ENCODE peak calls at places on chromosomes 7 and 10, in nine cellular contexts. B is IMR-90, U is neuronal stem cell, C is right lobe of liver, T is neural progenitor cell, H is psoas muscle, L is PC-9, M is tibial artery, O is K562. D is an unnamed sample.

GRCh38 chr10:132185601-132186487 is 904 bp upstream of the DPYSL4 start:
- DNase-seq in B (peak), U (peak), C (no peak), T (peak), H (no peak), L (no peak), M (no peak), O (peak), D (no peak)

GRCh38 chr10:71984126-71984797 is 20.1 kb downstream of the CHST3 start:
- DNase-seq in B (no peak), U (no peak), C (no peak), T (no peak), H (no peak), L (no peak), M (no peak), O (no peak), D (no peak)

GRCh38 chr10:59580257-59580863 is 129.3 kb downstream of the SLC16A9 start:
- DNase-seq in B (peak), U (no peak), C (no peak), T (peak), H (no peak), L (no peak), M (no peak), O (peak), D (no peak)

GRCh38 chr10:83908987-83909386 is 230.3 kb upstream of the GHITM start:
- DNase-seq in B (no peak), U (peak), C (no peak), T (peak), H (no peak), L (no peak), M (no peak), O (peak), D (no peak)

GRCh38 chr7:135164357-135165021 is 6.0 kb downstream of the CYREN start:
- DNase-seq in B (no peak), U (no peak), C (no peak), T (no peak), H (peak), L (no peak), M (peak), O (no peak), D (no peak)

GRCh38 chr7:30927559-30927958 is 15.9 kb downstream of the AQP1 start:
- DNase-seq in B (no peak), U (no peak), C (peak), T (no peak), H (no peak), L (no peak), M (peak), O (no peak), D (no peak)

GRCh38 chr7:45399069-45399468 is 175.1 kb upstream of the ADCY1 start:
- DNase-seq in B (no peak), U (no peak), C (no peak), T (no peak), H (no peak), L (no peak), M (no peak), O (no peak), D (no peak)

GRCh38 chr7:13197501-13197900 is 510.1 kb downstream of the ARL4A start:
- DNase-seq in B (peak), U (no peak), C (no peak), T (no peak), H (no peak), L (no peak), M (no peak), O (no peak), D (no peak)

GRCh38 chr7:19508124-19508523 is 200.7 kb downstream of the POLR1F start:
- DNase-seq in B (no peak), U (no peak), C (no peak), T (no peak), H (no peak), L (no peak), M (no peak), O (no peak), D (no peak)

GRCh38 chr10:122307669-122308486 is 36.8 kb downstream of the BTBD16 start:
- DNase-seq in B (peak), U (no peak), C (no peak), T (no peak), H (peak), L (peak), M (peak), O (peak), D (no peak)

GRCh38 chr10:122304054-122304579 is 33.0 kb downstream of the BTBD16 start:
- DNase-seq in B (no peak), U (no peak), C (no peak), T (no peak), H (no peak), L (no peak), M (no peak), O (no peak), D (no peak)

GRCh38 chr10:122306282-122306681 is 35.2 kb downstream of the BTBD16 start:
- DNase-seq in B (no peak), U (no peak), C (no peak), T (no peak), H (no peak), L (no peak), M (no peak), O (no peak), D (no peak)

GRCh38 chr10:122308487-122309141 is 37.5 kb downstream of the BTBD16 start:
- DNase-seq in B (no peak), U (no peak), C (no peak), T (no peak), H (no peak), L (no peak), M (no peak), O (no peak), D (no peak)

GRCh38 chr10:122306744-122307143 is 35.6 kb downstream of the BTBD16 start:
- DNase-seq in B (no peak), U (no peak), C (no peak), T (no peak), H (no peak), L (no peak), M (no peak), O (no peak), D (no peak)
- H3K27ac ChIP-seq in B (no peak), U (no peak), C (peak), T (no peak), H (peak), L (peak), M (peak), O (no peak), D (peak)

DNA sequence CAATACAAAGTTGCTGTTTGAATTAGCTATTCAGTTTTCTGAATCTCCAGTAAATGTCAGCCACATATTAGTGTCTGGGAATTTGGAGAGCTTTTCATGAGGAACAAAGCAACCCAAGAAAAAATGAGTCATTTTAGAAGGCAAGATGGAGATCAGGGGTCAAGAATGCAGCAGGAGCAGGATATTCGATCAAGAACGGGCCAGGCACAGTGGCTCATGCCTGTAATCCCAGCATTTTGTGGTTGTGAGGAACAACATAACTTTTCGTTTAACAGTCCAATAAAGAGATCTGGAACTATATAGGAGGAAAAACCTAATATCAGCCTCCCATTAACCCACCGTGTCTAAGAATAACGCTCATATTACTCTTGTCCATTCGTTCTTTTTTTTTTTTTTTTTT is 600.5 kb downstream of the MAGI2 start:
- DNase-seq in B (peak), U (no peak), C (no peak), T (no peak), H (no peak), L (no peak), M (no peak), O (no peak), D (no peak)
- H3K27ac ChIP-seq in B (no peak), U (no peak), C (no peak), T (no peak), H (no peak), L (no peak), M (no peak), O (no peak), D (no peak)

DNA sequence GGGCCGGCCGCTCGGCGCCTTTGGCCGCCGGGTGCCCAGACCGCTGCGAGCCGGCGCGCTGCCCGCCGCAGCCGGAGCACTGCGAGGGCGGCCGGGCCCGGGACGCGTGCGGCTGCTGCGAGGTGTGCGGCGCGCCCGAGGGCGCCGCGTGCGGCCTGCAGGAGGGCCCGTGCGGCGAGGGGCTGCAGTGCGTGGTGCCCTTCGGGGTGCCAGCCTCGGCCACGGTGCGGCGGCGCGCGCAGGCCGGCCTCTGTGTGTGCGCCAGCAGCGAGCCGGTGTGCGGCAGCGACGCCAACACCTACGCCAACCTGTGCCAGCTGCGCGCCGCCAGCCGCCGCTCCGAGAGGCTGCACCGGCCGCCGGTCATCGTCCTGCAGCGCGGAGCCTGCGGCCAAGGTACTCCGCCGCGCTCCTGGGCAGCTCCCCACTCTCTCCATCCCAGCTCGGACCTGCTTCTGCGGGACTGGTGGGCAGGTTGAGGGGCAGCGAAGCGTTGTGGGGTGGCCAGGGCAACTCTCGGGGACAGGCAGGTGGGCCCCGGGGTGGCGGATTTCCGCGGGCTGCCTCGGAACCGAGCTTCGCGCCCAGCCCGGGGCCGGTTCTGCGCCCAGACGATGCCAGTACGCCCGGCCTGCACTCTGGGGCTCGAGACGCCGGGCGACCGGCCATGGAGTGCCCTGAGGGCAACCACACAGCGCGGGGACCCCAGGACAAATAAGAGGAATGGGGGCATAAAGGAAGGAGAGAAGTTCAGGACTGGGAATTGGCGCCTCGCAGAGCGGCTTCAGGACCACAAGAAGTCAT is 578 bp downstream of the HTRA1 start:
- DNase-seq in B (no peak), U (no peak), C (peak), T (peak), H (peak), L (no peak), M (peak), O (no peak), D (no peak)
- H3K27ac ChIP-seq in B (peak), U (no peak), C (peak), T (no peak), H (peak), L (no peak), M (peak), O (no peak), D (peak)

DNA sequence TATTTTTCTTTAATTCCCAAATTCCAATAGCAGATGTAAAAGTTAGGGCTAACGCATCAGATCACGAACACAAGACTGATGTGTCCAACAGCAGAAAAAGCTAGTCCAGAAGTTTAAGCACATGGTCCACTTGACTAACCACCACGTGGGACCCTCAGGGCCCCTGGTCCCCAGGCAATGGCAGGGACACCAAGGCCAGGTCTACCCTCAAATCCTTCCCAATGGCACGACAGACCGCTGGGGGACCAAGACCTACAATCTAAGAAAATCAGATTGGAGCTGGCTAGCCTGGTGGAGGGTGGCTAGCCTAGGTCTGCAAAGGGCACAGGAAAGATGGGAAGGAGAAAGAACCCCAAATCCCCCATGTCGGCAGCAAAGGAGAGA is 1.5 kb downstream of the GIGYF1 start:
- DNase-seq in B (no peak), U (no peak), C (peak), T (no peak), H (no peak), L (no peak), M (no peak), O (no peak), D (no peak)
- H3K27ac ChIP-seq in B (peak), U (no peak), C (no peak), T (no peak), H (no peak), L (no peak), M (no peak), O (peak), D (peak)

GRCh38 chr7:25954395-25954794 is 197.6 kb upstream of the NFE2L3 start:
- DNase-seq in B (no peak), U (no peak), C (no peak), T (no peak), H (no peak), L (no peak), M (no peak), O (no peak), D (no peak)

GRCh38 chr7:25951414-25952276 is 200.4 kb upstream of the NFE2L3 start:
- DNase-seq in B (no peak), U (peak), C (no peak), T (peak), H (no peak), L (no peak), M (no peak), O (no peak), D (no peak)

GRCh38 chr7:25953859-25954258 is 198.1 kb upstream of the NFE2L3 start:
- DNase-seq in B (no peak), U (no peak), C (no peak), T (no peak), H (no peak), L (no peak), M (no peak), O (no peak), D (no peak)

GRCh38 chr7:25950488-25951413 is 201.2 kb upstream of the NFE2L3 start:
- DNase-seq in B (peak), U (peak), C (peak), T (peak), H (peak), L (peak), M (peak), O (peak), D (no peak)

GRCh38 chr7:25952277-25953057 is 199.5 kb upstream of the NFE2L3 start:
- DNase-seq in B (no peak), U (no peak), C (peak), T (no peak), H (no peak), L (no peak), M (no peak), O (no peak), D (no peak)
- H3K27ac ChIP-seq in B (no peak), U (no peak), C (peak), T (no peak), H (no peak), L (no peak), M (no peak), O (no peak), D (no peak)